ENCODE peak calls at places on chromosomes 5 and 9, in five cellular contexts. L is K562, W is mammary epithelial cell, R is IMR-90, M is lower lobe of right lung. B is an unnamed sample.

GRCh38 chr5:113606298-113607134 is 93.0 kb downstream of the YTHDC2 start:
- DNase-seq in M (no peak), R (peak; percentile 56), W (peak; percentile 38), L (peak; percentile 67), B (peak; percentile 60)

GRCh38 chr5:136001531-136001930 is 27.3 kb upstream of the TGFBI start:
- DNase-seq in R (peak; percentile 35), W (no peak), L (no peak), M (no peak), B (no peak)

GRCh38 chr5:135304352-135305221 is 94.4 kb downstream of the MACROH2A1 start:
- DNase-seq in R (peak; percentile 24), L (peak; percentile 46), W (no peak), M (no peak), B (peak; percentile 27)

GRCh38 chr5:84036842-84037241 is 316.2 kb upstream of the HAPLN1 start:
- DNase-seq in M (no peak), W (no peak), L (no peak), R (no peak), B (no peak)

GRCh38 chr5:130963798-130964197 is 201.3 kb downstream of the HINT1 start:
- DNase-seq in R (no peak), M (no peak), W (peak; percentile 56), L (no peak), B (no peak)

GRCh38 chr9:2319421-2319820 is 302.2 kb upstream of the VLDLR start:
- DNase-seq in W (no peak), L (no peak), R (peak; percentile 37), M (no peak), B (no peak)

GRCh38 chr5:77015938-77016569 is 14.2 kb upstream of the AGGF1 start:
- DNase-seq in M (no peak), W (peak; percentile 37), L (peak; percentile 21), R (peak; percentile 69), B (peak; percentile 56)

GRCh38 chr9:35951736-35952135 is 6.2 kb downstream of the OR2S2 start:
- DNase-seq in W (peak; percentile 20), M (no peak), R (peak; percentile 54), L (no peak), B (peak; percentile 79)

GRCh38 chr5:139636207-139636792 is 11.8 kb upstream of the CXXC5 start:
- DNase-seq in W (peak; percentile 48), R (no peak), L (peak; percentile 44), M (no peak), B (no peak)

GRCh38 chr9:110775724-110776123 is 107.1 kb downstream of the MUSK start:
- DNase-seq in R (no peak), L (no peak), W (no peak), M (no peak), B (no peak)

GRCh38 chr5:35247645-35248034 is 17.4 kb upstream of the PRLR start:
- DNase-seq in L (no peak), M (no peak), W (peak; percentile 23), R (no peak), B (peak; percentile 12)

GRCh38 chr9:137504432-137504777 is 45.3 kb upstream of the NSMF start:
- DNase-seq in R (no peak), L (no peak), M (no peak), W (no peak), B (no peak)

GRCh38 chr5:170307575-170308465 is 10.2 kb upstream of the LCP2 start:
- DNase-seq in W (peak; percentile 92), R (peak; percentile 63), L (peak; percentile 76), M (peak; percentile 78), B (peak; percentile 69)

GRCh38 chr9:121947683-121948300 is 145.3 kb downstream of the TTLL11 start:
- DNase-seq in R (no peak), L (no peak), M (no peak), W (no peak), B (no peak)

GRCh38 chr5:177132504-177133118 is 962 bp upstream of the NSD1 start:
- DNase-seq in L (no peak), W (no peak), R (no peak), M (no peak), B (no peak)

GRCh38 chr5:78129632-78130031 is 164.9 kb downstream of the AP3B1 start:
- DNase-seq in L (no peak), W (no peak), R (no peak), M (no peak), B (no peak)

GRCh38 chr5:83256091-83256775 is 178.9 kb downstream of the XRCC4 start:
- DNase-seq in M (no peak), W (peak; percentile 59), R (peak; percentile 34), L (no peak), B (no peak)

GRCh38 chr5:100644206-100644605 is 109.0 kb downstream of the FAM174A start:
- DNase-seq in L (no peak), M (no peak), W (no peak), R (no peak), B (no peak)

GRCh38 chr5:129807162-129807814 is 59.4 kb downstream of the MINAR2 start:
- DNase-seq in L (no peak), M (no peak), W (peak; percentile 55), R (no peak), B (no peak)

GRCh38 chr5:60672693-60673264 is 27.2 kb downstream of the DEPDC1B start:
- DNase-seq in L (no peak), R (no peak), W (no peak), M (no peak), B (no peak)

GRCh38 chr9:131657031-131657377 is 82.9 kb downstream of the RAPGEF1 start:
- DNase-seq in M (no peak), L (no peak), W (no peak), R (no peak), B (no peak)

GRCh38 chr9:37976714-37977477 is 73.0 kb upstream of the SLC25A51 start:
- DNase-seq in L (no peak), M (no peak), R (peak; percentile 97), W (peak; percentile 79), B (peak; percentile 90)

GRCh38 chr5:32583582-32584232 is 1.6 kb upstream of the SUB1 start:
- DNase-seq in M (no peak), R (no peak), W (peak; percentile 8), L (no peak), B (no peak)

GRCh38 chr9:4038182-4038723 is 261.6 kb downstream of the GLIS3 start:
- DNase-seq in L (no peak), R (peak; percentile 53), W (peak; percentile 60), M (no peak), B (peak; percentile 1)

DNA sequence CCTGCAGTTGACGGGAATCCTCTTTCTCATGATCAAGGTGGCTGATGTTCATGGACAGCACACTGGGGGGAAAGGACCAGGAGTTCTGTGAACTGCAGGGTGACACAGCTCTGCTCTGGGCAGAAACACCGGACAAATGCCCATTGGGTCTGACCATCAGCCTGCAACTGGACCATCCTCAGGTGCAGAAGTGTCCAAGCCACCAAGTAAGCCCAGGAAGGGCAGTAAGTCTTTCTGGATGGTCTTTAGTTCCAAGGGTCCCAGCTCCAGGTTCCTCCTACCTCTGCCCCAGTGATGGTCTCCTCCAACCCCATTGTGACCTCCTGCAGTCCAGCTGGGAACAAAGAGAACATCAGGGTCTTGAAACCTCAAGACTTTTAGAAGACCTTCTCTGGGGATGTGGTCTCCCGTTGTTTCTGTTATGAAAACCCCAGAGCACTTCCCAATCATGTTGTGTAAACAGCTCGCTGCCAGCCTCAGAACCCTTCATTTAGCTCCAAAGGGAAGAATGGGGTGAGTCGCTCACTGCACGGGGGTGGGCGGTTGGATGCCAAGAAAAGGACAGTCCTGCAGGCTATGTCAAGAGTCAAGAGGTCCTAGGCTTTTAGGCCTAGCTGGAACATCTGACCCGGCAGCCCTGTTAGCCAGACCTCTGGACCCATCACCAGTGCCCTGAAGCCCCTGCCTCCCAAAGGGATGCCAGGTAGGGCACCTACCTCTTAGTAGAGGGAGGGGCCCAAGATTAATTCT is 41.8 kb upstream of the TCF7 start:
- DNase-seq in L (no peak), R (no peak), M (no peak), W (no peak), B (no peak)
- H3K27me3 ChIP-seq in L (peaks cover 71% of the 10 kb centered on the region), R (peaks cover 51% of the 10 kb centered on the region), M (peaks cover 29% of the 10 kb centered on the region), W (no peaks in the 10 kb centered on the region), B (peaks cover 5% of the 10 kb centered on the region)

GRCh38 chr5:157518963-157519362 is 56.6 kb downstream of the ADAM19 start:
- DNase-seq in R (no peak), M (no peak), W (no peak), L (no peak), B (no peak)
- H3K36me3 ChIP-seq in R (peaks cover 10% of the 10 kb centered on the region), M (peaks cover 6% of the 10 kb centered on the region), W (peaks cover 2% of the 10 kb centered on the region), L (no peaks in the 10 kb centered on the region), B (peaks cover 59% of the 10 kb centered on the region)

GRCh38 chr5:68533571-68534051 is 318.1 kb downstream of the PIK3R1 start:
- DNase-seq in R (no peak), L (no peak), M (no peak), W (no peak), B (no peak)

GRCh38 chr5:68531970-68532369 is 316.4 kb downstream of the PIK3R1 start:
- DNase-seq in M (no peak), L (no peak), R (no peak), W (no peak), B (no peak)

GRCh38 chr5:68533051-68533450 is 317.5 kb downstream of the PIK3R1 start:
- DNase-seq in R (no peak), L (no peak), M (no peak), W (no peak), B (no peak)

GRCh38 chr5:68529581-68529980 is 314.0 kb downstream of the PIK3R1 start:
- DNase-seq in L (no peak), M (no peak), R (peak; percentile 35), W (no peak), B (no peak)

GRCh38 chr5:68528877-68529276 is 313.3 kb downstream of the PIK3R1 start:
- DNase-seq in R (peak; percentile 18), W (no peak), L (no peak), M (no peak), B (peak; percentile 20)
- H3K27ac ChIP-seq in R (no peak overlapping the region), W (no peak overlapping the region), L (no peak overlapping the region), M (no peak overlapping the region), B (no peak overlapping the region)

GRCh38 chr9:106678273-106678672 is 184.7 kb upstream of the ZNF462 start:
- DNase-seq in W (no peak), R (no peak), M (no peak), L (no peak), B (no peak)

GRCh38 chr9:106677374-106677773 is 185.6 kb upstream of the ZNF462 start:
- DNase-seq in M (no peak), R (no peak), L (no peak), W (no peak), B (no peak)

GRCh38 chr9:106677815-106678214 is 185.2 kb upstream of the ZNF462 start:
- DNase-seq in W (no peak), R (no peak), L (no peak), M (no peak), B (no peak)

GRCh38 chr9:106684940-106685695 is 177.8 kb upstream of the ZNF462 start:
- DNase-seq in L (no peak), W (no peak), R (no peak), M (no peak), B (no peak)

GRCh38 chr9:106682420-106682819 is 180.5 kb upstream of the ZNF462 start:
- DNase-seq in M (no peak), L (no peak), W (peak; percentile 36), R (no peak), B (no peak)
- H3K27me3 ChIP-seq in M (no peaks in the 10 kb centered on the region), L (no peaks in the 10 kb centered on the region), W (no peaks in the 10 kb centered on the region), R (no peaks in the 10 kb centered on the region), B (no peaks in the 10 kb centered on the region)

DNA sequence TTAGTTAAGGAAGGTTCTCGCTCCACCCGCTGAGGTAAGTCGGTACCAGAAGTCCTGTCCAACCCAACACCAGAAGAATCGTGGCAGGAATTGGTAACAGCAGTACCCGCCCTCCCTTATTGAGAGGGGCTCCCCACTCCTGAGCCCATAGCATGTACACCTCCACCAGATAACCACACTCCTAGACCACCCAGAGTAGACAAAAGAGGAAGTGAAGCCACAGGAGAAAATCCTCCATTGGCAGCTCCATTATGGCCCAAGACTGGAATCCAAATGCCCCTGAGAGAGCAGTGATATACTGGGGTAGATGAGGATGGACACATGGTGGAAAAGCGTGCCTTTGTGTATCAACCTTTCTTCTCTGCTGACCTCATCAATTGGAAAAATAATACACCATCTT is 106.1 kb upstream of the EPB41L4A start:
- DNase-seq in M (no peak), L (no peak), R (no peak), W (no peak), B (no peak)
- H3K36me3 ChIP-seq in M (no peaks in the 10 kb centered on the region), L (no peaks in the 10 kb centered on the region), R (no peaks in the 10 kb centered on the region), W (no peaks in the 10 kb centered on the region), B (no peaks in the 10 kb centered on the region)